ENCODE peak calls at places on chromosomes 11 and 22, in five cellular contexts. One of them, this sample, is unnamed.

GRCh38 chr11:19803506-19803998 is 90.9 kb downstream of the NAV2 start:
- DNase-seq in KBM-7: no peak
- DNase-seq in NCI-H2171 treated with DMSO at 0.1 percent for 48 hours: no peak
- DNase-seq in stimulated activated CD8-positive, alpha-beta memory T cell treated with anti-CD3 and anti-CD28 coated beads, Interleukin-7, amount 100 ng/mL, for 1 hour: no peak
- DNase-seq in NCI-H1048: no peak
- DNase-seq in this sample: no peak

GRCh38 chr11:120680322-120680721 is 168.8 kb downstream of the GRIK4 start:
- DNase-seq in stimulated activated CD8-positive, alpha-beta memory T cell treated with anti-CD3 and anti-CD28 coated beads, Interleukin-7, amount 100 ng/mL, for 1 hour: no peak
- DNase-seq in NCI-H1048: no peak
- DNase-seq in KBM-7: no peak
- DNase-seq in NCI-H2171 treated with DMSO at 0.1 percent for 48 hours: no peak
- DNase-seq in this sample: no peak

GRCh38 chr22:44995282-44995597 is 14.6 kb downstream of the PHF21B start:
- DNase-seq in KBM-7: no peak
- DNase-seq in NCI-H2171 treated with DMSO at 0.1 percent for 48 hours: no peak
- DNase-seq in stimulated activated CD8-positive, alpha-beta memory T cell treated with anti-CD3 and anti-CD28 coated beads, Interleukin-7, amount 100 ng/mL, for 1 hour: no peak
- DNase-seq in NCI-H1048: no peak
- DNase-seq in this sample: no peak

GRCh38 chr22:45127866-45128265 is 35.9 kb upstream of the NUP50 start:
- DNase-seq in NCI-H2171 treated with DMSO at 0.1 percent for 48 hours: no peak
- DNase-seq in KBM-7: no peak
- DNase-seq in NCI-H1048: no peak
- DNase-seq in stimulated activated CD8-positive, alpha-beta memory T cell treated with anti-CD3 and anti-CD28 coated beads, Interleukin-7, amount 100 ng/mL, for 1 hour: no peak
- DNase-seq in this sample: no peak

GRCh38 chr11:112564228-112564955 is 303.7 kb upstream of the PLET1 start:
- DNase-seq in NCI-H1048: no peak
- DNase-seq in stimulated activated CD8-positive, alpha-beta memory T cell treated with anti-CD3 and anti-CD28 coated beads, Interleukin-7, amount 100 ng/mL, for 1 hour: no peak
- DNase-seq in KBM-7: no peak
- DNase-seq in NCI-H2171 treated with DMSO at 0.1 percent for 48 hours: no peak
- DNase-seq in this sample: no peak

GRCh38 chr22:25919452-25919851 is 177.5 kb downstream of the MYO18B start:
- DNase-seq in NCI-H2171 treated with DMSO at 0.1 percent for 48 hours: peak; percentile 31
- DNase-seq in stimulated activated CD8-positive, alpha-beta memory T cell treated with anti-CD3 and anti-CD28 coated beads, Interleukin-7, amount 100 ng/mL, for 1 hour: no peak
- DNase-seq in NCI-H1048: no peak
- DNase-seq in KBM-7: no peak
- DNase-seq in this sample: no peak

GRCh38 chr11:5291207-5291838 is 10.4 kb downstream of the OR51B4 start:
- DNase-seq in KBM-7: peak; percentile 11
- DNase-seq in NCI-H1048: no peak
- DNase-seq in stimulated activated CD8-positive, alpha-beta memory T cell treated with anti-CD3 and anti-CD28 coated beads, Interleukin-7, amount 100 ng/mL, for 1 hour: no peak
- DNase-seq in NCI-H2171 treated with DMSO at 0.1 percent for 48 hours: no peak
- DNase-seq in this sample: no peak

GRCh38 chr22:16969508-16970327 is 38.3 kb downstream of the GAB4 start:
- DNase-seq in NCI-H1048: no peak
- DNase-seq in stimulated activated CD8-positive, alpha-beta memory T cell treated with anti-CD3 and anti-CD28 coated beads, Interleukin-7, amount 100 ng/mL, for 1 hour: no peak
- DNase-seq in NCI-H2171 treated with DMSO at 0.1 percent for 48 hours: no peak
- DNase-seq in KBM-7: no peak
- DNase-seq in this sample: no peak

GRCh38 chr11:36492724-36493304 is 17.3 kb downstream of the TRAF6 start:
- DNase-seq in NCI-H1048: no peak
- DNase-seq in KBM-7: peak; percentile 60
- DNase-seq in NCI-H2171 treated with DMSO at 0.1 percent for 48 hours: peak; percentile 77
- DNase-seq in stimulated activated CD8-positive, alpha-beta memory T cell treated with anti-CD3 and anti-CD28 coated beads, Interleukin-7, amount 100 ng/mL, for 1 hour: no peak
- DNase-seq in this sample: no peak

GRCh38 chr11:15006139-15006759 is 34.1 kb upstream of the CALCA start:
- DNase-seq in NCI-H2171 treated with DMSO at 0.1 percent for 48 hours: peak; percentile 59
- DNase-seq in KBM-7: peak; percentile 60
- DNase-seq in stimulated activated CD8-positive, alpha-beta memory T cell treated with anti-CD3 and anti-CD28 coated beads, Interleukin-7, amount 100 ng/mL, for 1 hour: no peak
- DNase-seq in NCI-H1048: no peak
- DNase-seq in this sample: peak; percentile 34

GRCh38 chr11:120744016-120744994 is 232.8 kb downstream of the GRIK4 start:
- DNase-seq in NCI-H1048: no peak
- DNase-seq in NCI-H2171 treated with DMSO at 0.1 percent for 48 hours: no peak
- DNase-seq in KBM-7: no peak
- DNase-seq in stimulated activated CD8-positive, alpha-beta memory T cell treated with anti-CD3 and anti-CD28 coated beads, Interleukin-7, amount 100 ng/mL, for 1 hour: no peak
- DNase-seq in this sample: no peak

GRCh38 chr11:71998649-71999310 is at the start of gene IL18BP:
- DNase-seq in NCI-H2171 treated with DMSO at 0.1 percent for 48 hours: no peak
- DNase-seq in NCI-H1048: no peak
- DNase-seq in KBM-7: peak; percentile 70
- DNase-seq in stimulated activated CD8-positive, alpha-beta memory T cell treated with anti-CD3 and anti-CD28 coated beads, Interleukin-7, amount 100 ng/mL, for 1 hour: no peak
- DNase-seq in this sample: no peak

GRCh38 chr11:117160826-117161225 is 16.7 kb downstream of the PAFAH1B2 start:
- DNase-seq in NCI-H1048: no peak
- DNase-seq in NCI-H2171 treated with DMSO at 0.1 percent for 48 hours: no peak
- DNase-seq in KBM-7: no peak
- DNase-seq in stimulated activated CD8-positive, alpha-beta memory T cell treated with anti-CD3 and anti-CD28 coated beads, Interleukin-7, amount 100 ng/mL, for 1 hour: no peak
- DNase-seq in this sample: no peak

GRCh38 chr22:47854226-47854625 is 1091.8 kb downstream of the TBC1D22A start:
- DNase-seq in KBM-7: no peak
- DNase-seq in stimulated activated CD8-positive, alpha-beta memory T cell treated with anti-CD3 and anti-CD28 coated beads, Interleukin-7, amount 100 ng/mL, for 1 hour: no peak
- DNase-seq in NCI-H2171 treated with DMSO at 0.1 percent for 48 hours: no peak
- DNase-seq in NCI-H1048: no peak
- DNase-seq in this sample: no peak

GRCh38 chr11:8080674-8081590 is at the start of gene TUB:
- DNase-seq in NCI-H1048: no peak
- DNase-seq in NCI-H2171 treated with DMSO at 0.1 percent for 48 hours: peak; percentile 26
- DNase-seq in KBM-7: peak; percentile 18
- DNase-seq in stimulated activated CD8-positive, alpha-beta memory T cell treated with anti-CD3 and anti-CD28 coated beads, Interleukin-7, amount 100 ng/mL, for 1 hour: no peak
- DNase-seq in this sample: no peak

GRCh38 chr22:46556775-46557174 is 19.4 kb upstream of the CELSR1 start:
- DNase-seq in stimulated activated CD8-positive, alpha-beta memory T cell treated with anti-CD3 and anti-CD28 coated beads, Interleukin-7, amount 100 ng/mL, for 1 hour: no peak
- DNase-seq in NCI-H1048: no peak
- DNase-seq in KBM-7: no peak
- DNase-seq in NCI-H2171 treated with DMSO at 0.1 percent for 48 hours: no peak
- DNase-seq in this sample: no peak

GRCh38 chr22:47180796-47181195 is 418.3 kb downstream of the TBC1D22A start:
- DNase-seq in KBM-7: no peak
- DNase-seq in NCI-H1048: no peak
- DNase-seq in stimulated activated CD8-positive, alpha-beta memory T cell treated with anti-CD3 and anti-CD28 coated beads, Interleukin-7, amount 100 ng/mL, for 1 hour: no peak
- DNase-seq in NCI-H2171 treated with DMSO at 0.1 percent for 48 hours: no peak
- DNase-seq in this sample: no peak

GRCh38 chr11:17561466-17562001 is 14.5 kb downstream of the OTOG start:
- DNase-seq in NCI-H2171 treated with DMSO at 0.1 percent for 48 hours: no peak
- DNase-seq in stimulated activated CD8-positive, alpha-beta memory T cell treated with anti-CD3 and anti-CD28 coated beads, Interleukin-7, amount 100 ng/mL, for 1 hour: no peak
- DNase-seq in KBM-7: no peak
- DNase-seq in NCI-H1048: no peak
- DNase-seq in this sample: no peak

GRCh38 chr22:41781508-41781906 is 19.0 kb upstream of the CCDC134 start:
- DNase-seq in NCI-H1048: no peak
- DNase-seq in stimulated activated CD8-positive, alpha-beta memory T cell treated with anti-CD3 and anti-CD28 coated beads, Interleukin-7, amount 100 ng/mL, for 1 hour: no peak
- DNase-seq in KBM-7: no peak
- DNase-seq in NCI-H2171 treated with DMSO at 0.1 percent for 48 hours: no peak
- DNase-seq in this sample: no peak

GRCh38 chr11:85595285-85595884 is 31.8 kb downstream of the DLG2 start:
- DNase-seq in stimulated activated CD8-positive, alpha-beta memory T cell treated with anti-CD3 and anti-CD28 coated beads, Interleukin-7, amount 100 ng/mL, for 1 hour: no peak
- DNase-seq in NCI-H2171 treated with DMSO at 0.1 percent for 48 hours: peak; percentile 89
- DNase-seq in KBM-7: peak; percentile 49
- DNase-seq in NCI-H1048: peak; percentile 1
- DNase-seq in this sample: peak; percentile 44

GRCh38 chr11:10617551-10617950 is 49.1 kb upstream of the LYVE1 start:
- DNase-seq in stimulated activated CD8-positive, alpha-beta memory T cell treated with anti-CD3 and anti-CD28 coated beads, Interleukin-7, amount 100 ng/mL, for 1 hour: no peak
- DNase-seq in NCI-H1048: no peak
- DNase-seq in KBM-7: no peak
- DNase-seq in NCI-H2171 treated with DMSO at 0.1 percent for 48 hours: no peak
- DNase-seq in this sample: no peak

GRCh38 chr11:64887757-64888405 is 9.5 kb upstream of the EHD1 start:
- DNase-seq in stimulated activated CD8-positive, alpha-beta memory T cell treated with anti-CD3 and anti-CD28 coated beads, Interleukin-7, amount 100 ng/mL, for 1 hour: peak; percentile 78
- DNase-seq in NCI-H2171 treated with DMSO at 0.1 percent for 48 hours: no peak
- DNase-seq in KBM-7: peak; percentile 84
- DNase-seq in NCI-H1048: no peak
- DNase-seq in this sample: peak; percentile 82

GRCh38 chr11:35344990-35345655 is 74.2 kb downstream of the SLC1A2 start:
- DNase-seq in NCI-H1048: no peak
- DNase-seq in stimulated activated CD8-positive, alpha-beta memory T cell treated with anti-CD3 and anti-CD28 coated beads, Interleukin-7, amount 100 ng/mL, for 1 hour: no peak
- DNase-seq in KBM-7: no peak
- DNase-seq in NCI-H2171 treated with DMSO at 0.1 percent for 48 hours: no peak
- DNase-seq in this sample: no peak

GRCh38 chr11:132631956-132632355 is 900.3 kb downstream of the OPCML start:
- DNase-seq in KBM-7: no peak
- DNase-seq in NCI-H1048: no peak
- DNase-seq in stimulated activated CD8-positive, alpha-beta memory T cell treated with anti-CD3 and anti-CD28 coated beads, Interleukin-7, amount 100 ng/mL, for 1 hour: no peak
- DNase-seq in NCI-H2171 treated with DMSO at 0.1 percent for 48 hours: no peak
- DNase-seq in this sample: no peak

GRCh38 chr11:131885371-131885770 is 515.0 kb downstream of the NTM start:
- DNase-seq in NCI-H1048: no peak
- DNase-seq in NCI-H2171 treated with DMSO at 0.1 percent for 48 hours: no peak
- DNase-seq in stimulated activated CD8-positive, alpha-beta memory T cell treated with anti-CD3 and anti-CD28 coated beads, Interleukin-7, amount 100 ng/mL, for 1 hour: no peak
- DNase-seq in KBM-7: no peak
- DNase-seq in this sample: no peak

GRCh38 chr11:3934658-3935057 is 79.2 kb downstream of the STIM1 start:
- DNase-seq in NCI-H2171 treated with DMSO at 0.1 percent for 48 hours: no peak
- DNase-seq in NCI-H1048: no peak
- DNase-seq in stimulated activated CD8-positive, alpha-beta memory T cell treated with anti-CD3 and anti-CD28 coated beads, Interleukin-7, amount 100 ng/mL, for 1 hour: no peak
- DNase-seq in KBM-7: no peak
- DNase-seq in this sample: no peak

GRCh38 chr22:27220349-27220748 is 563.0 kb downstream of the MIAT start:
- DNase-seq in stimulated activated CD8-positive, alpha-beta memory T cell treated with anti-CD3 and anti-CD28 coated beads, Interleukin-7, amount 100 ng/mL, for 1 hour: no peak
- DNase-seq in NCI-H2171 treated with DMSO at 0.1 percent for 48 hours: no peak
- DNase-seq in NCI-H1048: no peak
- DNase-seq in KBM-7: no peak
- DNase-seq in this sample: no peak

GRCh38 chr22:46900549-46900948 is 138.1 kb downstream of the TBC1D22A start:
- DNase-seq in NCI-H2171 treated with DMSO at 0.1 percent for 48 hours: no peak
- DNase-seq in stimulated activated CD8-positive, alpha-beta memory T cell treated with anti-CD3 and anti-CD28 coated beads, Interleukin-7, amount 100 ng/mL, for 1 hour: no peak
- DNase-seq in NCI-H1048: no peak
- DNase-seq in KBM-7: no peak
- DNase-seq in this sample: no peak